ENCODE peak calls at places on chromosomes 2 and 18, in ten cellular contexts. One of them, this sample, is unnamed.

GRCh38 chr2:95531254-95531771 is 46.8 kb upstream of the TRIM43B start:
- DNase-seq in NCI-H345: no peak
- DNase-seq in activated CD8-positive, alpha-beta memory T cell treated with anti-CD3 and anti-CD28 coated beads for 4 hours: no peak
- DNase-seq in iPS DF 6.9: no peak
- DNase-seq in GM03348: no peak
- DNase-seq in NCI-H1694: no peak
- DNase-seq in activated CD4-positive, CD25-positive, alpha-beta regulatory T cell: no peak
- DNase-seq in stimulated activated CD4-positive, alpha-beta T cell treated with anti-CD3 and anti-CD28 coated beads, Interleukin-15, amount 100 ng/mL, for 24 hours: no peak
- DNase-seq in GM23248: peak
- DNase-seq in A549: no peak
- DNase-seq in this sample: no peak

GRCh38 chr18:4807495-4808293 is 352.6 kb upstream of the DLGAP1 start:
- DNase-seq in activated CD8-positive, alpha-beta memory T cell treated with anti-CD3 and anti-CD28 coated beads for 4 hours: no peak
- DNase-seq in stimulated activated CD4-positive, alpha-beta T cell treated with anti-CD3 and anti-CD28 coated beads, Interleukin-15, amount 100 ng/mL, for 24 hours: no peak
- DNase-seq in GM03348: no peak
- DNase-seq in iPS DF 6.9: no peak
- DNase-seq in GM23248: no peak
- DNase-seq in NCI-H1694: no peak
- DNase-seq in A549: no peak
- DNase-seq in activated CD4-positive, CD25-positive, alpha-beta regulatory T cell: no peak
- DNase-seq in NCI-H345: no peak
- DNase-seq in this sample: no peak

GRCh38 chr2:56227811-56228210 is 44.0 kb downstream of the CCDC85A start:
- DNase-seq in GM03348: no peak
- DNase-seq in iPS DF 6.9: no peak
- DNase-seq in stimulated activated CD4-positive, alpha-beta T cell treated with anti-CD3 and anti-CD28 coated beads, Interleukin-15, amount 100 ng/mL, for 24 hours: no peak
- DNase-seq in activated CD8-positive, alpha-beta memory T cell treated with anti-CD3 and anti-CD28 coated beads for 4 hours: no peak
- DNase-seq in NCI-H1694: no peak
- DNase-seq in NCI-H345: no peak
- DNase-seq in activated CD4-positive, CD25-positive, alpha-beta regulatory T cell: no peak
- DNase-seq in A549: no peak
- DNase-seq in GM23248: peak
- DNase-seq in this sample: no peak

GRCh38 chr2:95206086-95206485 is 1.2 kb upstream of the ZNF892 start:
- DNase-seq in A549: no peak
- DNase-seq in activated CD4-positive, CD25-positive, alpha-beta regulatory T cell: no peak
- DNase-seq in activated CD8-positive, alpha-beta memory T cell treated with anti-CD3 and anti-CD28 coated beads for 4 hours: no peak
- DNase-seq in GM23248: no peak
- DNase-seq in stimulated activated CD4-positive, alpha-beta T cell treated with anti-CD3 and anti-CD28 coated beads, Interleukin-15, amount 100 ng/mL, for 24 hours: no peak
- DNase-seq in NCI-H345: peak
- DNase-seq in GM03348: no peak
- DNase-seq in iPS DF 6.9: no peak
- DNase-seq in NCI-H1694: no peak
- DNase-seq in this sample: no peak

GRCh38 chr18:77765468-77765867 is 515.8 kb downstream of the GALR1 start:
- DNase-seq in iPS DF 6.9: no peak
- DNase-seq in GM23248: peak
- DNase-seq in activated CD4-positive, CD25-positive, alpha-beta regulatory T cell: no peak
- DNase-seq in GM03348: no peak
- DNase-seq in A549: peak
- DNase-seq in NCI-H345: peak
- DNase-seq in NCI-H1694: peak
- DNase-seq in activated CD8-positive, alpha-beta memory T cell treated with anti-CD3 and anti-CD28 coated beads for 4 hours: no peak
- DNase-seq in stimulated activated CD4-positive, alpha-beta T cell treated with anti-CD3 and anti-CD28 coated beads, Interleukin-15, amount 100 ng/mL, for 24 hours: peak
- DNase-seq in this sample: no peak

GRCh38 chr2:9617749-9618148 is 13.0 kb downstream of the YWHAQ start:
- DNase-seq in stimulated activated CD4-positive, alpha-beta T cell treated with anti-CD3 and anti-CD28 coated beads, Interleukin-15, amount 100 ng/mL, for 24 hours: no peak
- DNase-seq in NCI-H1694: no peak
- DNase-seq in GM03348: no peak
- DNase-seq in GM23248: peak
- DNase-seq in A549: no peak
- DNase-seq in iPS DF 6.9: no peak
- DNase-seq in activated CD4-positive, CD25-positive, alpha-beta regulatory T cell: no peak
- DNase-seq in NCI-H345: no peak
- DNase-seq in activated CD8-positive, alpha-beta memory T cell treated with anti-CD3 and anti-CD28 coated beads for 4 hours: no peak
- DNase-seq in this sample: no peak

GRCh38 chr2:239871481-239872435 is 153.4 kb downstream of the NDUFA10 start:
- DNase-seq in iPS DF 6.9: no peak
- DNase-seq in stimulated activated CD4-positive, alpha-beta T cell treated with anti-CD3 and anti-CD28 coated beads, Interleukin-15, amount 100 ng/mL, for 24 hours: no peak
- DNase-seq in activated CD8-positive, alpha-beta memory T cell treated with anti-CD3 and anti-CD28 coated beads for 4 hours: no peak
- DNase-seq in activated CD4-positive, CD25-positive, alpha-beta regulatory T cell: no peak
- DNase-seq in GM03348: no peak
- DNase-seq in NCI-H1694: no peak
- DNase-seq in GM23248: no peak
- DNase-seq in A549: no peak
- DNase-seq in NCI-H345: no peak
- DNase-seq in this sample: no peak

GRCh38 chr18:57943723-57944122 is 100.3 kb upstream of the NEDD4L start:
- DNase-seq in iPS DF 6.9: no peak
- DNase-seq in A549: no peak
- DNase-seq in activated CD4-positive, CD25-positive, alpha-beta regulatory T cell: no peak
- DNase-seq in stimulated activated CD4-positive, alpha-beta T cell treated with anti-CD3 and anti-CD28 coated beads, Interleukin-15, amount 100 ng/mL, for 24 hours: no peak
- DNase-seq in activated CD8-positive, alpha-beta memory T cell treated with anti-CD3 and anti-CD28 coated beads for 4 hours: no peak
- DNase-seq in NCI-H1694: no peak
- DNase-seq in GM23248: peak
- DNase-seq in GM03348: peak
- DNase-seq in NCI-H345: no peak
- DNase-seq in this sample: no peak

GRCh38 chr2:102238039-102238756 is 51.4 kb downstream of the IL1RL2 start:
- DNase-seq in activated CD4-positive, CD25-positive, alpha-beta regulatory T cell: no peak
- DNase-seq in GM03348: peak
- DNase-seq in activated CD8-positive, alpha-beta memory T cell treated with anti-CD3 and anti-CD28 coated beads for 4 hours: no peak
- DNase-seq in GM23248: peak
- DNase-seq in A549: no peak
- DNase-seq in stimulated activated CD4-positive, alpha-beta T cell treated with anti-CD3 and anti-CD28 coated beads, Interleukin-15, amount 100 ng/mL, for 24 hours: peak
- DNase-seq in iPS DF 6.9: no peak
- DNase-seq in NCI-H345: no peak
- DNase-seq in NCI-H1694: no peak
- DNase-seq in this sample: no peak

GRCh38 chr18:74562775-74563174 is 28.5 kb downstream of the CNDP1 start:
- DNase-seq in activated CD4-positive, CD25-positive, alpha-beta regulatory T cell: no peak
- DNase-seq in NCI-H1694: no peak
- DNase-seq in activated CD8-positive, alpha-beta memory T cell treated with anti-CD3 and anti-CD28 coated beads for 4 hours: no peak
- DNase-seq in A549: no peak
- DNase-seq in stimulated activated CD4-positive, alpha-beta T cell treated with anti-CD3 and anti-CD28 coated beads, Interleukin-15, amount 100 ng/mL, for 24 hours: no peak
- DNase-seq in NCI-H345: no peak
- DNase-seq in iPS DF 6.9: no peak
- DNase-seq in GM03348: no peak
- DNase-seq in GM23248: no peak
- DNase-seq in this sample: no peak

GRCh38 chr2:20400787-20401494 is 45.9 kb upstream of the RHOB start:
- DNase-seq in GM23248: peak
- DNase-seq in NCI-H1694: no peak
- DNase-seq in GM03348: no peak
- DNase-seq in NCI-H345: no peak
- DNase-seq in A549: no peak
- DNase-seq in activated CD4-positive, CD25-positive, alpha-beta regulatory T cell: no peak
- DNase-seq in stimulated activated CD4-positive, alpha-beta T cell treated with anti-CD3 and anti-CD28 coated beads, Interleukin-15, amount 100 ng/mL, for 24 hours: no peak
- DNase-seq in activated CD8-positive, alpha-beta memory T cell treated with anti-CD3 and anti-CD28 coated beads for 4 hours: no peak
- DNase-seq in iPS DF 6.9: no peak
- DNase-seq in this sample: no peak

GRCh38 chr2:37326285-37326684 is 1.7 kb upstream of the PRKD3 start:
- DNase-seq in activated CD4-positive, CD25-positive, alpha-beta regulatory T cell: no peak
- DNase-seq in activated CD8-positive, alpha-beta memory T cell treated with anti-CD3 and anti-CD28 coated beads for 4 hours: no peak
- DNase-seq in GM23248: peak
- DNase-seq in stimulated activated CD4-positive, alpha-beta T cell treated with anti-CD3 and anti-CD28 coated beads, Interleukin-15, amount 100 ng/mL, for 24 hours: no peak
- DNase-seq in A549: no peak
- DNase-seq in GM03348: peak
- DNase-seq in iPS DF 6.9: no peak
- DNase-seq in NCI-H1694: no peak
- DNase-seq in NCI-H345: no peak
- DNase-seq in this sample: no peak

GRCh38 chr2:119428488-119429224 is 3.0 kb upstream of the TMEM37 start:
- DNase-seq in GM03348: no peak
- DNase-seq in GM23248: no peak
- DNase-seq in activated CD4-positive, CD25-positive, alpha-beta regulatory T cell: no peak
- DNase-seq in activated CD8-positive, alpha-beta memory T cell treated with anti-CD3 and anti-CD28 coated beads for 4 hours: no peak
- DNase-seq in iPS DF 6.9: no peak
- DNase-seq in NCI-H345: no peak
- DNase-seq in stimulated activated CD4-positive, alpha-beta T cell treated with anti-CD3 and anti-CD28 coated beads, Interleukin-15, amount 100 ng/mL, for 24 hours: no peak
- DNase-seq in NCI-H1694: no peak
- DNase-seq in A549: no peak
- DNase-seq in this sample: no peak

GRCh38 chr2:197426723-197427122 is 8.1 kb downstream of the SF3B1 start:
- DNase-seq in GM03348: no peak
- DNase-seq in NCI-H345: no peak
- DNase-seq in iPS DF 6.9: no peak
- DNase-seq in activated CD8-positive, alpha-beta memory T cell treated with anti-CD3 and anti-CD28 coated beads for 4 hours: no peak
- DNase-seq in A549: no peak
- DNase-seq in NCI-H1694: no peak
- DNase-seq in GM23248: no peak
- DNase-seq in activated CD4-positive, CD25-positive, alpha-beta regulatory T cell: no peak
- DNase-seq in stimulated activated CD4-positive, alpha-beta T cell treated with anti-CD3 and anti-CD28 coated beads, Interleukin-15, amount 100 ng/mL, for 24 hours: no peak
- DNase-seq in this sample: no peak

GRCh38 chr2:72864500-72864899 is 22.7 kb upstream of the SPR start:
- DNase-seq in stimulated activated CD4-positive, alpha-beta T cell treated with anti-CD3 and anti-CD28 coated beads, Interleukin-15, amount 100 ng/mL, for 24 hours: peak
- DNase-seq in GM03348: no peak
- DNase-seq in NCI-H345: no peak
- DNase-seq in NCI-H1694: no peak
- DNase-seq in GM23248: peak
- DNase-seq in activated CD4-positive, CD25-positive, alpha-beta regulatory T cell: no peak
- DNase-seq in A549: peak
- DNase-seq in activated CD8-positive, alpha-beta memory T cell treated with anti-CD3 and anti-CD28 coated beads for 4 hours: no peak
- DNase-seq in iPS DF 6.9: no peak
- DNase-seq in this sample: peak

GRCh38 chr18:31835528-31836138 is 75.0 kb upstream of the SLC25A52 start:
- DNase-seq in activated CD4-positive, CD25-positive, alpha-beta regulatory T cell: no peak
- DNase-seq in NCI-H1694: no peak
- DNase-seq in A549: no peak
- DNase-seq in GM23248: peak
- DNase-seq in iPS DF 6.9: no peak
- DNase-seq in stimulated activated CD4-positive, alpha-beta T cell treated with anti-CD3 and anti-CD28 coated beads, Interleukin-15, amount 100 ng/mL, for 24 hours: no peak
- DNase-seq in NCI-H345: no peak
- DNase-seq in GM03348: no peak
- DNase-seq in activated CD8-positive, alpha-beta memory T cell treated with anti-CD3 and anti-CD28 coated beads for 4 hours: no peak
- DNase-seq in this sample: no peak

GRCh38 chr2:69645026-69645425 is 1.5 kb upstream of the AAK1 start:
- DNase-seq in iPS DF 6.9: no peak
- DNase-seq in activated CD4-positive, CD25-positive, alpha-beta regulatory T cell: peak
- DNase-seq in NCI-H345: no peak
- DNase-seq in A549: no peak
- DNase-seq in activated CD8-positive, alpha-beta memory T cell treated with anti-CD3 and anti-CD28 coated beads for 4 hours: no peak
- DNase-seq in stimulated activated CD4-positive, alpha-beta T cell treated with anti-CD3 and anti-CD28 coated beads, Interleukin-15, amount 100 ng/mL, for 24 hours: no peak
- DNase-seq in NCI-H1694: no peak
- DNase-seq in GM03348: no peak
- DNase-seq in GM23248: peak
- DNase-seq in this sample: no peak

GRCh38 chr18:35010983-35011382 is 30.2 kb upstream of the MAPRE2 start:
- DNase-seq in NCI-H1694: no peak
- DNase-seq in NCI-H345: no peak
- DNase-seq in GM03348: no peak
- DNase-seq in activated CD4-positive, CD25-positive, alpha-beta regulatory T cell: no peak
- DNase-seq in stimulated activated CD4-positive, alpha-beta T cell treated with anti-CD3 and anti-CD28 coated beads, Interleukin-15, amount 100 ng/mL, for 24 hours: no peak
- DNase-seq in iPS DF 6.9: no peak
- DNase-seq in A549: no peak
- DNase-seq in GM23248: no peak
- DNase-seq in activated CD8-positive, alpha-beta memory T cell treated with anti-CD3 and anti-CD28 coated beads for 4 hours: no peak
- DNase-seq in this sample: no peak

GRCh38 chr18:7366597-7366996 is 135.7 kb downstream of the LRRC30 start:
- DNase-seq in NCI-H345: no peak
- DNase-seq in GM03348: no peak
- DNase-seq in stimulated activated CD4-positive, alpha-beta T cell treated with anti-CD3 and anti-CD28 coated beads, Interleukin-15, amount 100 ng/mL, for 24 hours: no peak
- DNase-seq in GM23248: no peak
- DNase-seq in NCI-H1694: no peak
- DNase-seq in activated CD4-positive, CD25-positive, alpha-beta regulatory T cell: no peak
- DNase-seq in activated CD8-positive, alpha-beta memory T cell treated with anti-CD3 and anti-CD28 coated beads for 4 hours: no peak
- DNase-seq in A549: no peak
- DNase-seq in iPS DF 6.9: no peak
- DNase-seq in this sample: no peak

GRCh38 chr2:69798466-69798908 is 31.0 kb upstream of the GMCL1 start:
- DNase-seq in A549: no peak
- DNase-seq in activated CD8-positive, alpha-beta memory T cell treated with anti-CD3 and anti-CD28 coated beads for 4 hours: no peak
- DNase-seq in GM03348: peak
- DNase-seq in activated CD4-positive, CD25-positive, alpha-beta regulatory T cell: no peak
- DNase-seq in GM23248: peak
- DNase-seq in NCI-H1694: no peak
- DNase-seq in NCI-H345: no peak
- DNase-seq in iPS DF 6.9: no peak
- DNase-seq in stimulated activated CD4-positive, alpha-beta T cell treated with anti-CD3 and anti-CD28 coated beads, Interleukin-15, amount 100 ng/mL, for 24 hours: no peak
- DNase-seq in this sample: no peak

GRCh38 chr2:231138699-231139098 is 13.9 kb upstream of the HTR2B start:
- DNase-seq in stimulated activated CD4-positive, alpha-beta T cell treated with anti-CD3 and anti-CD28 coated beads, Interleukin-15, amount 100 ng/mL, for 24 hours: no peak
- DNase-seq in iPS DF 6.9: no peak
- DNase-seq in GM03348: no peak
- DNase-seq in activated CD8-positive, alpha-beta memory T cell treated with anti-CD3 and anti-CD28 coated beads for 4 hours: no peak
- DNase-seq in NCI-H345: peak
- DNase-seq in NCI-H1694: no peak
- DNase-seq in activated CD4-positive, CD25-positive, alpha-beta regulatory T cell: no peak
- DNase-seq in A549: no peak
- DNase-seq in GM23248: no peak
- DNase-seq in this sample: peak

GRCh38 chr2:154130821-154131220 is 259.1 kb downstream of the GALNT13 start:
- DNase-seq in activated CD4-positive, CD25-positive, alpha-beta regulatory T cell: no peak
- DNase-seq in GM23248: peak
- DNase-seq in activated CD8-positive, alpha-beta memory T cell treated with anti-CD3 and anti-CD28 coated beads for 4 hours: no peak
- DNase-seq in stimulated activated CD4-positive, alpha-beta T cell treated with anti-CD3 and anti-CD28 coated beads, Interleukin-15, amount 100 ng/mL, for 24 hours: no peak
- DNase-seq in NCI-H1694: no peak
- DNase-seq in NCI-H345: no peak
- DNase-seq in iPS DF 6.9: no peak
- DNase-seq in GM03348: peak
- DNase-seq in A549: no peak
- DNase-seq in this sample: no peak

GRCh38 chr2:175490306-175490705 is 308.8 kb upstream of the ATP5MC3 start:
- DNase-seq in GM03348: no peak
- DNase-seq in activated CD8-positive, alpha-beta memory T cell treated with anti-CD3 and anti-CD28 coated beads for 4 hours: no peak
- DNase-seq in stimulated activated CD4-positive, alpha-beta T cell treated with anti-CD3 and anti-CD28 coated beads, Interleukin-15, amount 100 ng/mL, for 24 hours: no peak
- DNase-seq in NCI-H345: no peak
- DNase-seq in NCI-H1694: no peak
- DNase-seq in activated CD4-positive, CD25-positive, alpha-beta regulatory T cell: no peak
- DNase-seq in iPS DF 6.9: no peak
- DNase-seq in A549: no peak
- DNase-seq in GM23248: no peak
- DNase-seq in this sample: no peak

GRCh38 chr2:112033600-112033999 is 21.5 kb upstream of the TMEM87B start:
- DNase-seq in GM23248: peak
- DNase-seq in NCI-H1694: no peak
- DNase-seq in A549: no peak
- DNase-seq in activated CD8-positive, alpha-beta memory T cell treated with anti-CD3 and anti-CD28 coated beads for 4 hours: no peak
- DNase-seq in GM03348: no peak
- DNase-seq in stimulated activated CD4-positive, alpha-beta T cell treated with anti-CD3 and anti-CD28 coated beads, Interleukin-15, amount 100 ng/mL, for 24 hours: no peak
- DNase-seq in NCI-H345: no peak
- DNase-seq in activated CD4-positive, CD25-positive, alpha-beta regulatory T cell: no peak
- DNase-seq in iPS DF 6.9: no peak
- DNase-seq in this sample: peak

GRCh38 chr2:27134781-27135470 is 490 bp upstream of the PREB start:
- DNase-seq in GM23248: no peak
- DNase-seq in activated CD4-positive, CD25-positive, alpha-beta regulatory T cell: no peak
- DNase-seq in NCI-H345: no peak
- DNase-seq in stimulated activated CD4-positive, alpha-beta T cell treated with anti-CD3 and anti-CD28 coated beads, Interleukin-15, amount 100 ng/mL, for 24 hours: no peak
- DNase-seq in iPS DF 6.9: no peak
- DNase-seq in GM03348: no peak
- DNase-seq in NCI-H1694: no peak
- DNase-seq in activated CD8-positive, alpha-beta memory T cell treated with anti-CD3 and anti-CD28 coated beads for 4 hours: no peak
- DNase-seq in A549: no peak
- DNase-seq in this sample: no peak

GRCh38 chr2:63984606-63985359 is 34.4 kb downstream of the VPS54 start:
- DNase-seq in A549: no peak
- DNase-seq in GM03348: no peak
- DNase-seq in NCI-H345: no peak
- DNase-seq in GM23248: no peak
- DNase-seq in activated CD8-positive, alpha-beta memory T cell treated with anti-CD3 and anti-CD28 coated beads for 4 hours: no peak
- DNase-seq in iPS DF 6.9: no peak
- DNase-seq in activated CD4-positive, CD25-positive, alpha-beta regulatory T cell: no peak
- DNase-seq in NCI-H1694: no peak
- DNase-seq in stimulated activated CD4-positive, alpha-beta T cell treated with anti-CD3 and anti-CD28 coated beads, Interleukin-15, amount 100 ng/mL, for 24 hours: no peak
- DNase-seq in this sample: no peak

GRCh38 chr18:3874593-3874992 is 424.6 kb downstream of the TGIF1 start:
- DNase-seq in activated CD4-positive, CD25-positive, alpha-beta regulatory T cell: no peak
- DNase-seq in activated CD8-positive, alpha-beta memory T cell treated with anti-CD3 and anti-CD28 coated beads for 4 hours: no peak
- DNase-seq in stimulated activated CD4-positive, alpha-beta T cell treated with anti-CD3 and anti-CD28 coated beads, Interleukin-15, amount 100 ng/mL, for 24 hours: no peak
- DNase-seq in iPS DF 6.9: no peak
- DNase-seq in GM03348: no peak
- DNase-seq in NCI-H1694: no peak
- DNase-seq in A549: no peak
- DNase-seq in NCI-H345: no peak
- DNase-seq in GM23248: peak
- DNase-seq in this sample: no peak

This sample was measured in dermis microvascular lymphatic vessel endothelial cell.